ENCODE peak calls at places on chromosomes 13 and 19, in four cellular contexts. L, Q, U and T are unnamed samples.

GRCh38 chr13:67071918-67072598 is 158.1 kb downstream of the PCDH9 start:
- DNase-seq in L (no peak), Q (no peak), U (no peak), T (no peak)

GRCh38 chr19:20077791-20078463 is at the start of gene ZNF90:
- DNase-seq in Q (peak), L (peak), U (peak), T (peak)

GRCh38 chr13:19959141-19959830 is 759 bp downstream of the ZMYM2 start:
- DNase-seq in Q (peak), L (peak), U (peak), T (peak)

GRCh38 chr13:28040977-28041376 is 52.5 kb upstream of the URAD start:
- DNase-seq in U (no peak), Q (no peak), L (no peak), T (no peak)

GRCh38 chr19:46704379-46705076 is 12.4 kb downstream of the PRKD2 start:
- DNase-seq in U (peak), L (peak), Q (peak), T (peak)

GRCh38 chr13:28137556-28137955 is 789 bp upstream of the PAN3 start:
- DNase-seq in U (no peak), L (no peak), Q (no peak), T (no peak)

GRCh38 chr19:2494447-2495129 is 18.7 kb downstream of the GADD45B start:
- DNase-seq in Q (peak), U (peak), L (peak), T (peak)

GRCh38 chr19:10603873-10604459 is 16.9 kb upstream of the AP1M2 start:
- DNase-seq in U (peak), Q (no peak), L (peak), T (no peak)

GRCh38 chr19:4388171-4389063 is 11.9 kb downstream of the SH3GL1 start:
- DNase-seq in L (no peak), U (no peak), Q (no peak), T (no peak)

GRCh38 chr19:44005968-44006367 is 3.2 kb downstream of the ZNF230 start:
- DNase-seq in Q (no peak), L (no peak), U (no peak), T (no peak)

GRCh38 chr13:27148900-27149299 is 22.7 kb downstream of the USP12 start:
- DNase-seq in Q (no peak), U (no peak), L (no peak), T (no peak)

GRCh38 chr13:110807546-110807945 is 94.0 kb downstream of the ING1 start:
- DNase-seq in L (no peak), Q (no peak), U (no peak), T (no peak)

GRCh38 chr13:73040968-73041580 is 17.7 kb upstream of the KLF5 start:
- DNase-seq in Q (no peak), L (no peak), U (no peak), T (no peak)

GRCh38 chr19:3503036-3503572 is 2.6 kb upstream of the DOHH start:
- DNase-seq in L (no peak), Q (no peak), U (no peak), T (no peak)

GRCh38 chr19:6125571-6125989 is 9.9 kb upstream of the ACSBG2 start:
- DNase-seq in L (peak), U (peak), Q (peak), T (peak)